ENCODE peak calls at places on chromosomes 16 and 17, in seven cellular contexts. J, S, Y, H, N, E and K are unnamed samples.

GRCh38 chr16:88649924-88650748 is 717 bp downstream of the CYBA start:
- DNase-seq in S (peak), J (peak), N (peak), H (no peak), Y (no peak), E (no peak), K (no peak)

GRCh38 chr16:27818231-27818630 is 245.3 kb downstream of the GSG1L start:
- DNase-seq in J (no peak), N (no peak), S (no peak), E (no peak), H (no peak), Y (no peak), K (no peak)

GRCh38 chr16:10314811-10315210 is 71.0 kb upstream of the ATF7IP2 start:
- DNase-seq in J (no peak), Y (no peak), E (peak), S (peak), N (no peak), H (no peak), K (no peak)

GRCh38 chr16:81478876-81479496 is 34.4 kb downstream of the CMIP start:
- DNase-seq in J (peak), Y (no peak), H (no peak), S (no peak), N (peak), E (no peak), K (no peak)

GRCh38 chr17:7014995-7015586 is 2.7 kb downstream of the RNASEK start:
- DNase-seq in S (peak), Y (no peak), N (no peak), E (peak), H (no peak), J (peak), K (no peak)

GRCh38 chr16:4415538-4416199 is 727 bp downstream of the CORO7 start:
- DNase-seq in S (no peak), Y (no peak), J (peak), E (no peak), H (peak), N (peak), K (no peak)

GRCh38 chr17:47231866-47232265 is 21.8 kb upstream of the ITGB3 start:
- DNase-seq in S (no peak), J (no peak), H (no peak), Y (no peak), E (no peak), N (no peak), K (no peak)

GRCh38 chr16:80659865-80660264 is 119.1 kb downstream of the DYNLRB2 start:
- DNase-seq in N (no peak), H (no peak), Y (no peak), J (no peak), S (no peak), E (no peak), K (no peak)

GRCh38 chr17:19492140-19492539 is 41.5 kb upstream of the SLC47A1 start:
- DNase-seq in Y (no peak), S (no peak), E (no peak), N (no peak), H (no peak), J (no peak), K (no peak)

GRCh38 chr16:30780549-30780948 is 6.5 kb downstream of the ZNF629 start:
- DNase-seq in J (no peak), Y (no peak), N (no peak), E (no peak), S (no peak), H (no peak), K (no peak)

GRCh38 chr17:47188266-47188665 is 829 bp downstream of the CDC27 start:
- DNase-seq in J (no peak), N (no peak), S (peak), E (peak), Y (no peak), H (no peak), K (no peak)

GRCh38 chr17:69082696-69083095 is 22.0 kb upstream of the ABCA9 start:
- DNase-seq in Y (no peak), H (no peak), S (no peak), N (no peak), E (no peak), J (no peak), K (no peak)

GRCh38 chr16:1706386-1707192 is 594 bp downstream of the MAPK8IP3 start:
- DNase-seq in H (no peak), E (no peak), S (peak), J (no peak), Y (no peak), N (no peak), K (no peak)

GRCh38 chr17:61279476-61280145 is 120.0 kb upstream of the TBX2 start:
- DNase-seq in S (no peak), E (no peak), H (no peak), Y (no peak), N (no peak), J (no peak), K (no peak)

GRCh38 chr17:2949469-2950044 is 113.8 kb downstream of the OR1D5 start:
- DNase-seq in J (peak), E (peak), Y (no peak), S (peak), H (peak), N (no peak), K (no peak)

GRCh38 chr16:14562691-14563491 is 67.2 kb downstream of the PARN start:
- DNase-seq in E (peak), N (no peak), Y (no peak), J (peak), S (peak), H (no peak), K (no peak)

GRCh38 chr16:2149630-2150417 is 1.4 kb downstream of the RAB26 start:
- DNase-seq in E (no peak), J (no peak), H (no peak), N (peak), Y (no peak), S (no peak), K (no peak)

GRCh38 chr17:28916302-28916934 is 13.5 kb upstream of the DHRS13 start:
- DNase-seq in Y (no peak), H (no peak), N (no peak), J (no peak), E (no peak), S (peak), K (no peak)

GRCh38 chr17:75553553-75554110 is 28.1 kb downstream of the LLGL2 start:
- DNase-seq in J (no peak), E (no peak), N (no peak), S (no peak), Y (no peak), H (no peak), K (no peak)

GRCh38 chr16:56847173-56847948 is 17.6 kb upstream of the SLC12A3 start:
- DNase-seq in N (no peak), S (no peak), E (no peak), H (no peak), Y (no peak), J (no peak), K (no peak)

GRCh38 chr16:27498426-27498825 is 51.3 kb downstream of the GTF3C1 start:
- DNase-seq in E (no peak), S (no peak), N (no peak), H (no peak), Y (no peak), J (no peak), K (no peak)

GRCh38 chr17:82889496-82890338 is 49.9 kb upstream of the ZNF750 start:
- DNase-seq in Y (no peak), S (no peak), H (no peak), J (peak), N (no peak), E (peak), K (no peak)

GRCh38 chr16:11390573-11391495 is 45.6 kb downstream of the RMI2 start:
- DNase-seq in E (no peak), S (no peak), N (no peak), J (no peak), H (no peak), Y (no peak), K (no peak)

GRCh38 chr17:50062323-50063243 is 6.7 kb downstream of the ITGA3 start:
- DNase-seq in J (peak), E (peak), S (peak), N (no peak), Y (no peak), H (peak), K (peak)

GRCh38 chr17:2055494-2056220 is 754 bp downstream of the HIC1 start:
- DNase-seq in S (peak), N (peak), J (peak), E (no peak), Y (no peak), H (no peak), K (no peak)

GRCh38 chr16:79595261-79595660 is 5.3 kb downstream of the MAF start:
- DNase-seq in N (no peak), E (peak), Y (no peak), H (no peak), J (no peak), S (no peak), K (no peak)

GRCh38 chr17:42989146-42989545 is 8.8 kb downstream of the RUNDC1 start:
- DNase-seq in S (no peak), H (no peak), N (no peak), E (no peak), Y (no peak), J (no peak), K (no peak)

GRCh38 chr17:42982266-42982665 is 1.9 kb downstream of the RUNDC1 start:
- DNase-seq in J (no peak), H (no peak), S (no peak), Y (no peak), E (no peak), N (no peak), K (no peak)

GRCh38 chr17:42984486-42984885 is 4.1 kb downstream of the RUNDC1 start:
- DNase-seq in N (no peak), E (no peak), H (no peak), J (no peak), S (peak), Y (no peak), K (no peak)

GRCh38 chr17:42980766-42981397 is 517 bp downstream of the RUNDC1 start:
- DNase-seq in H (no peak), S (peak), E (peak), N (peak), J (peak), Y (no peak), K (no peak)

DNA sequence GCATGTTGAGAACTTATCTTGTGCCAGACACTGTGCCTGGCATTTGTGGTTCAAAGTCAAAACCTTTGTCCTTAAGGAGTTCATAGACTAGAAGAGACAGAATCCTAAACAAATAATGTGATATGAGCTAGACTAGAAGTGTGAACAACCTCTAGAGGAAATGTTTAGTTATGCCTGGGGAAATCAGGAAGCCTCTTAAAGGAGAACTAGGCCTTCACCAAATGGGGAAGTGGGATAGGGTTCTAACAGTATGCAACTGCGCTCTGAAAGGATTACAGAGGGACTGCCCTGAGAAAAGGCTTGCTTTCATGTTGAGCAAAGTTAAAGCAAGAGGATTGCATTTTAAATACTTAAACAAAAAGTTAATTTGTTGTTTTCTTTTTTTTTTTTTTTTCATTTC is 4.9 kb downstream of the RUNDC1 start:
- DNase-seq in J (no peak), N (peak), E (no peak), H (no peak), Y (no peak), S (no peak), K (no peak)
- H3K4me3 ChIP-seq in J (no peak), N (peak), E (no peak), H (no peak), Y (no peak), S (no peak), K (no peak)

GRCh38 chr17:4263282-4264215 is at the start of gene ANKFY1:
- DNase-seq in N (peak), H (peak), S (peak), Y (peak), E (peak), J (peak), K (peak)
- TF ChIP-seq CTCF in N (peak), H (no peak), S (no peak), Y (peak), E (no peak), J (no peak), K (peak)

GRCh38 chr16:58418601-58419000 is 26.3 kb downstream of the GINS3 start:
- DNase-seq in H (no peak), E (peak), N (peak), Y (no peak), S (peak), J (no peak), K (no peak)
- H3K4me3 ChIP-seq in H (no peak), E (no peak), N (no peak), Y (no peak), S (no peak), J (no peak), K (no peak)

GRCh38 chr16:86062271-86062965 is 163.5 kb downstream of the IRF8 start:
- DNase-seq in J (no peak), E (no peak), H (no peak), Y (no peak), N (no peak), S (no peak), K (no peak)
- TF ChIP-seq CTCF in J (no peak), E (no peak), H (no peak), Y (no peak), N (no peak), S (no peak), K (no peak)

GRCh38 chr16:69501956-69502457 is 63.8 kb upstream of the NFAT5 start:
- DNase-seq in E (no peak), S (peak), Y (no peak), J (no peak), H (no peak), N (no peak), K (no peak)
- H3K4me3 ChIP-seq in E (no peak), S (no peak), Y (no peak), J (no peak), H (no peak), N (no peak), K (no peak)

GRCh38 chr17:57578608-57578990 is 166.5 kb downstream of the CCDC182 start:
- DNase-seq in J (no peak), Y (no peak), H (no peak), N (no peak), E (no peak), S (peak), K (no peak)

GRCh38 chr17:57579245-57579644 is 165.9 kb downstream of the CCDC182 start:
- DNase-seq in Y (no peak), H (no peak), S (no peak), J (no peak), N (no peak), E (no peak), K (no peak)

GRCh38 chr17:57582881-57583756 is 162.0 kb downstream of the CCDC182 start:
- DNase-seq in Y (no peak), H (no peak), N (no peak), E (no peak), S (no peak), J (no peak), K (no peak)

GRCh38 chr17:57577751-57578607 is 167.1 kb downstream of the CCDC182 start:
- DNase-seq in J (no peak), S (peak), E (peak), Y (peak), N (no peak), H (no peak), K (no peak)

GRCh38 chr17:57580055-57580739 is 164.9 kb downstream of the CCDC182 start:
- DNase-seq in Y (no peak), H (no peak), E (no peak), S (no peak), N (no peak), J (no peak), K (no peak)
- TF ChIP-seq CTCF in Y (no peak), H (no peak), E (no peak), S (no peak), N (no peak), J (no peak), K (no peak)